ENCODE peak calls at places on chromosomes 16 and 17, in seven cellular contexts. S is astrocyte of the cerebellum, X is ovary, W is fibroblast of pulmonary artery, C is tibial nerve, Y is fibroblast of lung, G is coronary artery. D is an unnamed sample.
A peak's percentile ranks its signal among the peaks of the same experiment; 100 is the strongest.

GRCh38 chr16:49643429-49644142 is 212.3 kb downstream of the ZNF423 start:
- DNase-seq in S (peak; percentile 49), X (no peak), W (peak; percentile 67), C (no peak), Y (peak; percentile 95), G (peak; percentile 72), D (peak; percentile 21)

GRCh38 chr17:82302498-82302963 is 14.9 kb downstream of the CD7 start:
- DNase-seq in S (no peak), X (no peak), W (no peak), C (no peak), Y (no peak), G (no peak), D (no peak)

GRCh38 chr17:1179112-1179634 is 608 bp downstream of the ABR start:
- DNase-seq in S (no peak), X (no peak), W (no peak), C (no peak), Y (no peak), G (no peak), D (no peak)

GRCh38 chr17:4934173-4934979 is 2.3 kb downstream of the GP1BA start:
- DNase-seq in S (no peak), X (no peak), W (peak; percentile 38), C (no peak), Y (peak; percentile 58), G (no peak), D (no peak)

GRCh38 chr17:31052187-31052889 is 42.4 kb upstream of the NF1 start:
- DNase-seq in S (peak; percentile 97), X (no peak), W (peak; percentile 93), C (no peak), Y (peak; percentile 99), G (peak; percentile 79), D (no peak)

GRCh38 chr16:89341697-89342694 is 124.5 kb downstream of the ZNF778 start:
- DNase-seq in S (no peak), X (peak; percentile 29), W (no peak), C (no peak), Y (no peak), G (no peak), D (no peak)

GRCh38 chr16:4660454-4661007 is 32.8 kb upstream of the NUDT16L1 start:
- DNase-seq in S (peak; percentile 11), X (peak; percentile 66), W (peak; percentile 68), C (no peak), Y (peak; percentile 85), G (peak; percentile 69), D (peak; percentile 9)

GRCh38 chr16:83992624-83993023 is 24.6 kb downstream of the NECAB2 start:
- DNase-seq in S (peak; percentile 71), X (no peak), W (peak; percentile 76), C (no peak), Y (peak; percentile 81), G (no peak), D (peak; percentile 83)

GRCh38 chr16:73082608-73083007 is 34.7 kb upstream of the ZFHX3 start:
- DNase-seq in S (peak; percentile 39), X (no peak), W (peak; percentile 96), C (no peak), Y (peak; percentile 91), G (no peak), D (no peak)

GRCh38 chr16:48101069-48101674 is 54.6 kb downstream of the ABCC12 start:
- DNase-seq in S (peak; percentile 45), X (no peak), W (no peak), C (no peak), Y (peak; percentile 23), G (no peak), D (no peak)

GRCh38 chr16:76926595-76926994 is 264.4 kb upstream of the MON1B start:
- DNase-seq in S (no peak), X (no peak), W (no peak), C (no peak), Y (no peak), G (no peak), D (no peak)

GRCh38 chr17:9700754-9701476 is 55.6 kb downstream of the USP43 start:
- DNase-seq in S (no peak), X (no peak), W (no peak), C (no peak), Y (no peak), G (no peak), D (no peak)

GRCh38 chr16:17590711-17591654 is 120.2 kb upstream of the XYLT1 start:
- DNase-seq in S (no peak), X (no peak), W (no peak), C (no peak), Y (peak; percentile 37), G (no peak), D (no peak)

GRCh38 chr16:29815032-29815721 is 775 bp upstream of the PAGR1 start:
- DNase-seq in S (no peak), X (peak; percentile 72), W (no peak), C (no peak), Y (no peak), G (peak; percentile 83), D (no peak)

GRCh38 chr16:29818082-29818481 is 2.1 kb downstream of the PAGR1 start:
- DNase-seq in S (no peak), X (no peak), W (no peak), C (no peak), Y (no peak), G (peak; percentile 64), D (no peak)

GRCh38 chr16:29814592-29814991 is 1.4 kb upstream of the PAGR1 start:
- DNase-seq in S (no peak), X (peak; percentile 50), W (no peak), C (no peak), Y (no peak), G (no peak), D (no peak)

GRCh38 chr16:29815793-29816693 is at the start of gene PAGR1:
- DNase-seq in S (peak; percentile 99), X (peak; percentile 99), W (peak; percentile 100), C (peak; percentile 95), Y (peak; percentile 100), G (peak; percentile 100), D (peak; percentile 98)

GRCh38 chr16:29816694-29817441 is 916 bp downstream of the PAGR1 start:
- DNase-seq in S (no peak), X (peak; percentile 77), W (peak; percentile 69), C (peak; percentile 41), Y (peak; percentile 70), G (peak; percentile 85), D (no peak)
- TF ChIP-seq CTCF in S (peak; percentile 30), X (no peak), W (peak; percentile 24), C (peak; percentile 5), Y (no peak), G (no peak), D (peak; percentile 12)

DNA sequence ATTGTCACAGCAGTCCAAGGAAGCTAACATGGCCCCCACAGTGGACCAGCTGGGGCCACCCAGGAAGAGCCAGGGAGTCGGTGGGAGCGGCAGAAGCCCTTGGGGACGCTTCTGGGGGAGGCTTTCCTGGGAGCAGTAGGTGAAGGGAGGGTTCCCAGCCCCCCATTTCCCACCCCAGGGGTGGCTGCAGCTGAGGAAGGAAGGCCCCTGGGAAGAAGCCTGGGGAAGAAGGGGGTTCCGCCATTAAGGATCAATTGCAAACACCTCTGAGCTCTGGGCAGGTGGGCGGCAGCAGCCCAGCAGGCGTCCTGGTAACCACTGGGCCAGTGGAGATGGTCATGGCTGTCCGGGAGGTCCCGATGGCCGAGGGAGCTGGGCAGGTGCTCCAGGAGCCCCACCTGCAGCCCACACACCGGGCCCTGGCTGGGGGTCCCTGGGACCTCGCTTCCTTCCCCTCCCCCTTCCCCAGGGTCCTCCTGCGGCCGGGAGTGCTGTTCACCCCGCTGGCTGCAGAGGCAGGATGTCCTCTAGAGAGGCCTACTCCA is 592 bp upstream of the PERCC1 start:
- DNase-seq in S (no peak), X (no peak), W (no peak), C (no peak), Y (no peak), G (no peak), D (no peak)
- H3K4me3 ChIP-seq in S (no peak overlapping the region), X (no peak overlapping the region), W (no peak overlapping the region), C (no peak overlapping the region), Y (no peak overlapping the region), G (no peak overlapping the region), D (no peak overlapping the region)

GRCh38 chr16:75061677-75062076 is 54.9 kb downstream of the LDHD start:
- DNase-seq in S (no peak), X (no peak), W (no peak), C (no peak), Y (no peak), G (no peak), D (no peak)

GRCh38 chr16:75064403-75065148 is 52.0 kb downstream of the LDHD start:
- DNase-seq in S (no peak), X (no peak), W (no peak), C (no peak), Y (peak; percentile 65), G (no peak), D (no peak)

GRCh38 chr16:75062135-75062943 is 54.2 kb downstream of the LDHD start:
- DNase-seq in S (no peak), X (peak; percentile 48), W (peak; percentile 44), C (no peak), Y (peak; percentile 56), G (no peak), D (no peak)

GRCh38 chr16:75063549-75064082 is 53.0 kb downstream of the LDHD start:
- DNase-seq in S (no peak), X (no peak), W (no peak), C (no peak), Y (no peak), G (no peak), D (no peak)

DNA sequence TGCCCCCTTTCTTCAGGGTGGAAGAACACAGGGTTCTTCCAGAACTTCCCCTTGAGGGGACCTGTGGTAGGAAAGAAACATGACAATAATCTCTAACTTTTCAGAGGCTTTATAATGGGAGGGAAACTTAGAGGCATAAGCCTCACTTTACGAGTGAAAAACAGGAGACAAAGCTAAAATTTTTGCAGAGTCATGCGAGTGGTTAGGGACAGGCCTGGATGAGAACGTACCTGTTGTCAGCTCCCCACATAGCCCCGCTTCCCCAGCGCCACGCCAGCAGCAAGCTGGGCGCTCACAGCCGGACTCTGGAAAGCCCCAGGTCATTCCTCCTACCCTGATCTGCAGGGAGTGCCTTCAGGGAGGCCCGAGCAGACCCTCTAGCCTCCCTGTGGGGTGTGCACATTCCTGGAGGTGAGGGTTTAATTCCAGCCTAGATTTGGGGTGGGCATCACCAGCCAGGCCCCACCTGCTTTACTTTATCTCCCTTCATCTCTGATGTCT is 53.6 kb downstream of the LDHD start:
- DNase-seq in S (no peak), X (no peak), W (no peak), C (no peak), Y (no peak), G (no peak), D (no peak)
- TF ChIP-seq CTCF in S (no peak), X (no peak), W (peak; percentile 15), C (no peak), Y (no peak), G (no peak), D (no peak)

GRCh38 chr17:18920911-18921441 is 31.0 kb upstream of the SLC5A10 start:
- DNase-seq in S (no peak), X (no peak), W (peak; percentile 13), C (no peak), Y (peak; percentile 58), G (no peak), D (peak; percentile 34)

GRCh38 chr17:18925187-18925586 is 26.8 kb upstream of the SLC5A10 start:
- DNase-seq in S (no peak), X (no peak), W (no peak), C (no peak), Y (no peak), G (no peak), D (no peak)

GRCh38 chr17:18921912-18922451 is 30.0 kb upstream of the SLC5A10 start:
- DNase-seq in S (no peak), X (peak; percentile 39), W (peak; percentile 56), C (no peak), Y (peak; percentile 77), G (no peak), D (no peak)

GRCh38 chr17:18919963-18920362 is 32.0 kb upstream of the SLC5A10 start:
- DNase-seq in S (no peak), X (no peak), W (no peak), C (no peak), Y (no peak), G (no peak), D (no peak)

GRCh38 chr17:18921485-18921884 is 30.5 kb upstream of the SLC5A10 start:
- DNase-seq in S (no peak), X (no peak), W (no peak), C (no peak), Y (no peak), G (no peak), D (no peak)
- H3K4me3 ChIP-seq in S (no peak overlapping the region), X (no peak overlapping the region), W (no peak overlapping the region), C (no peak overlapping the region), Y (no peak overlapping the region), G (no peak overlapping the region), D (no peak overlapping the region)